ENCODE peak calls at places on chromosomes 7 and 10, in four cellular contexts. R is HepG2, J is K562, Q is H1. H is an unnamed sample.

GRCh38 chr10:5259132-5259951 is 62.7 kb downstream of the AKR1C4 start:
- DNase-seq in R (no peak), J (no peak), Q (no peak), H (no peak)

GRCh38 chr7:106329971-106330733 is 45.4 kb upstream of the NAMPT start:
- DNase-seq in R (no peak), J (no peak), Q (no peak), H (no peak)

GRCh38 chr7:27901028-27901760 is 161.2 kb downstream of the TAX1BP1 start:
- DNase-seq in R (no peak), J (no peak), Q (no peak), H (no peak)

GRCh38 chr10:18400201-18400910 is 251.0 kb downstream of the NSUN6 start:
- DNase-seq in R (peak; percentile 5), J (peak; percentile 9), Q (no peak), H (peak; percentile 29)

GRCh38 chr7:20798081-20798693 is 11.5 kb upstream of the SP8 start:
- DNase-seq in R (no peak), J (peak; percentile 91), Q (peak; percentile 82), H (peak; percentile 44)

GRCh38 chr7:97868788-97869187 is 3.4 kb downstream of the ASNS start:
- DNase-seq in R (no peak), J (no peak), Q (no peak), H (no peak)

GRCh38 chr10:128035557-128035973 is 90.7 kb downstream of the MKI67 start:
- DNase-seq in R (no peak), J (peak; percentile 57), Q (peak; percentile 95), H (peak; percentile 50)

GRCh38 chr7:43302211-43302711 is 189.8 kb downstream of the HECW1 start:
- DNase-seq in R (peak; percentile 29), J (no peak), Q (no peak), H (no peak)

GRCh38 chr10:132257271-132257670 is 50.5 kb downstream of the STK32C start:
- DNase-seq in R (no peak), J (peak; percentile 32), Q (no peak), H (no peak)

DNA sequence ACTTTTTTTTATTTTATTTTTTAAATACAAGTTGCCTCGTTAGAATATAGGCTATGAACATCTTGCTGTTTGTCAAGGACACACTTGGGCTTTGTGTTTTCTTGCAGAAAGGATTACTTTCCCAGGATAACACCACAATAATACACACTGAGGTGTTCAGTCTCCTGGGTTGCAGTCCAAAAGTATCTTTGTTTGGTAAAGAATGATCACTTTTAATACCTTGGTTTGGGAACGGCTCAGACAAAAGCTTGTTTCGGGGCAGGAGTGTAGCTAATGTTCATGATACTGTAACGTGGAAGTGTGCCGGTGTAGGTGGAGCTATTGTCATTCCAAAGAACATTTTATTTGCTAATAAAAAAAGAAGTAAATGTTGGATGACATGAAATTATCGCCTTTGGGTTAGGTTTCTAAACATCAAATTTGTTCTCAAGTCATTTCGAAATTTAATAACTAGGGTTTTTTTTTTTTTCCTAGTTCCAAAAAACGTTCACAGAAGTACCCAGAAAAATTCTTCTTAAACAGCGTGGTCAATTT is 1.2 kb downstream of the EIF4H start:
- DNase-seq in R (no peak), J (no peak), Q (no peak), H (no peak)
- TF ChIP-seq JUN in R (no peak), J (no peak), Q (no peak), H (no peak)

DNA sequence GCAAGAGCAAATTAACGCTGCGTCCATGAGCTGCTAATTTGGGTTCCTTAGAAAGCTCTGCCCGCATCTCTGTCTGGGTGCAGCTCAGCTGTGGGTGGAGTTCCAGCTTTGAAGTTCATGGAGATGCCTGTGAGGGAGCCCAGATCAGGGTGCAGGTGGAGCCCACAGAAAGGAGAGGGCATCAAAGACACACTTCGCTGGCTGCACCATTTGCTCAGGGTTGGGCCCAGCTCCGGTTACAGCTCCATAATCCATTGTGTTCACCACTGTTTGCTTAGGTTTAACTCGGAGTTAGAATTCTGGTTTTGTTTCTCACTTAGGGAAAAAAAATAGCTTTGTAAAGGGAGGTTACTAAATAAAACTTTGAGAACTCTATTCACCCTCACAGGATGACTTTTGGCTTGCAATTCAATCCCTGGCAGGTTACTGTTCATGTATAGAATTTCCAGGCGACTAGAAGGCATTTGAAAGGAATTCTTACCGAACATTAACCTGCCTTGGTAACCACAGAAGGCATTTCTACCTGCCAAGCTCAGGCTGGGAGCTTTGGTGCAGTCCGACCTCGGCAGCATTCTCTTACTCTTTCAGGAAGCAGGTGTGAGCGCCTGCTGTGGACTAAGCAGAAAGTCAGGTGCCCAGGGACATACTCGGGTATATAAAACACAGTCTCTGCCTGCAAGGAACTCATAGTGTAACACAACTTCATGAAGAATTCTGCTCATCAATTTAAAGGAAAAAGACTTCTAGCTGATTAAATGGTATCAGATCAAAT is 179.5 kb upstream of the RNF32 start:
- DNase-seq in R (peak; percentile 59), J (no peak), Q (no peak), H (no peak)
- TF ChIP-seq USF2 in R (no peak), J (no peak), Q (no peak), H (no peak)

GRCh38 chr7:125136341-125136740 is 206.7 kb upstream of the POT1 start:
- DNase-seq in R (no peak), J (no peak), Q (no peak), H (no peak)

DNA sequence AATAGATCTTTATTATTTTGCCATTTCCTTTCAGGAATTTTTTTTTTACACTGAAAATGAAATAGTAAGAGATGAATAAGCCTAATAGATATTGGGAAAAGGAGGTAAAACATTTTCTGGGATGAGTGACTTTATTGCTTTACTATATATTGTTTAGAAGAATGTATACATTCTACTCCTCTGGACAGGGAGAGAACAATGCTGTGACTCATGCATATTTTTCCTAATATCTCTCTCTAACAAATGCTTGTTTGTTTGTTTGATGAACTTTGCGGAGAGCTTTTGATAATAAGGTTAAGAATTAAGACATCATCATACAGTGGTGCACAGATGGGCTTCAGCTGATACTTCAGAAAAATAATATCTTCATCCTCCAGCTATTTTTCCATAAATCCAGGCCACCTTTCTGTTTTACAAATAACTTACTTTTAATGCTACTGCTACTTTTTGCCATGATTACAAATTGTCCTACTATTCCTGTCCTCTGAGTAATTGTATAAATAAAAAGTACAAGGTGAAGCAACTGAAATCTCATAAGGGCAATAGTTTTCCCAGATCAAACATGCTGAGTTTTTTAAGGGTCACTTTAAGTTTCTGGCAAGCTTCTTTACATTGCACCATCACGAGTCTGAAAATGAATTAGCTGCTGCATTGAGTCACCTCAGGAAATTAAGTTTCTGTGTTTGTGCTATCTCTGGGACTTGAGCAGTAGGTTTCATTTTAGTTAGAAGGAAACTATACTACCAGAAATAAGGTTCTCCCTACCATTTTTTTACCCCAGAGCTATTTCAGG is 207.3 kb upstream of the POT1 start:
- DNase-seq in R (no peak), J (no peak), Q (no peak), H (no peak)
- H3K4me2 ChIP-seq in R (no peak overlapping the region), J (no peak overlapping the region), Q (no peak overlapping the region), H (no peak overlapping the region)

DNA sequence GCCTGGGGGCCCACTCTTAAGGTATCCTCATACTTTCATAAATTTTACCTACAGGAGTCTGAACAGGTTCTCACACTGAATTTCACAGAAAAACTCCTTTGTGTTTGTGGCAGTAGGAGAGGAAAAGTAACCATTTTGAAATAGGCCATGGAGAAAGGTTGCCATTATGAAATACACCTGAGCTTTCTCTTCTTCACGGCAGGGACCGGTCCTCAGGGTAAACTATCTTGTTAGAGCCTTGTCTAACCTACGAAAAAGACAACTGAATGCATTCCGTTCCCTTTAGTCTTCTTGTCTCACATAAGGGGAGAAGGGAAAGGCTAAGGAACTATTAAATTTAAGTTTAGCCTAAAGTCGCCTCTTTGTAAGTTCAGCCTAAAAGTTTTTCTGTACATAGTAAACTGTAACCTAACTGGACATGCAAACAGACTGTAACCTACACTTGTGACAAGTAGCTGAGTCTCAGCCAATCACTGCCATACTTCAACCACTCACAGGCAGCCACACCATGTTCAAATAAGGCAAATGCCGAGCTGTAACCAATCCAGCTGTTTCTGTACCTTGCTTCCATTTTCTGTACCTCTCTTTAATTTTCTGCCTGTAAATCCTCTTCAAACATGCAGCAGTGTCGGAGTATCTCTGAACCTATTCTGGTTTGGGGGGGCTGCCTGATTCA is 14.2 kb upstream of the RNF32 start:
- DNase-seq in R (no peak), J (no peak), Q (no peak), H (no peak)
- TF ChIP-seq JUN in R (no peak), J (no peak), Q (no peak), H (no peak)

GRCh38 chr10:35488228-35488627 is 116.9 kb upstream of the GJD4 start:
- DNase-seq in R (no peak), J (no peak), Q (no peak), H (no peak)

GRCh38 chr10:35487336-35488034 is 117.7 kb upstream of the GJD4 start:
- DNase-seq in R (no peak), J (no peak), Q (no peak), H (no peak)

GRCh38 chr10:35481421-35481820 is 123.7 kb upstream of the GJD4 start:
- DNase-seq in R (no peak), J (no peak), Q (no peak), H (no peak)

DNA sequence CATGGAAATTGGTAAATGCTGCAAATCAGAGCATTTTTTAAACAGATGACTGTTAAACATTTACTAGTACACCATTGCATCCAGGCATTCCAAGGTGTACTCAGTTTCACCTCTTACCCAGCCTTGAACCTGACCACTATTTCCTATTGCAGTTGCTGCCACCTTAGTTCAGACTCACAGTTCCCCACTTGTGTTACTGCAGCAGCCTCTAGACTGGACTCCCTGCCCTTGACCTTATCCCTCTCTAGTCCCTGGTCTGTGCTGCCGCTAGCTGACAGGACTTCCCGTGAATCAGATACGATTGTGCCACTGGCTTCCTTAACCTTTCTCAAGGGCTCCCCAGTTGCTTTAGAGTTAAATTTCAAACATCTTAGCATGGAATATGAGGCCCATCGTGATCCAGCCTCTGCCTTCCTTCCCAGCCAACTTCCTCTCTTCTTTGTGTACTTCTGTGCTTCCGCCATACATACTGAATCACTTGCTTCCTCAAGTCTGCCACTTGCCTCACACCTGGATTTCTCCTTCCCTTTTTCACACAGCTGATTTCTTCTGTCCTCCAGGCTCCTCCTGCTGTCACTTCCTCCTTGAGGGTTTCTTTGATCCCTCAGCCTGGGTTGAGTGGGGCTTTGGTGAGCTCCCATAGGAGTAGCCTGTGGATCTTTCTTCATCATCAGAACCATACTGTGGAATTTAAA is 118.7 kb upstream of the GJD4 start:
- DNase-seq in R (no peak), J (no peak), Q (no peak), H (no peak)
- TF ChIP-seq USF2 in R (no peak), J (no peak), Q (no peak), H (no peak)

DNA sequence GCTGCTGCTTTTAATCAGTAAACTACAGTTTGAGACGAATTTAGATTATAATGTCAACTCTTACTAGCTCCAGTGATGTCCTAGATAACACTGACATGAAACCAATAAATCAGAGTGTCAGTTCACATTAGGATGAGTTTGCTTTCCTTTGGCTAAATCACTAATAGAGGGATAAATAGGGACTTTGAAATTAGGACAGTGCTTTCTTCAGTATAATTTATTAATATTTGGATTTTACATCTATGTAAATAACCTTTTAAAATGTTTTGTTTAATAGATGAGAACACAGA is 55.6 kb downstream of the C1GALT1 start:
- DNase-seq in R (no peak), J (no peak), Q (no peak), H (no peak)
- H3K4me2 ChIP-seq in R (no peak overlapping the region), J (no peak overlapping the region), Q (peak overlapping the region; percentile 52), H (no peak overlapping the region)